ENCODE peak calls at places on chromosomes 2 and 18, in six cellular contexts. One of them, this sample, is unnamed.

GRCh38 chr2:63786506-63786905 is 55.2 kb upstream of the UGP2 start:
- DNase-seq in transverse colon: no peak
- DNase-seq in RWPE2: no peak
- DNase-seq in right lobe of liver: no peak
- DNase-seq in PC-9: no peak
- DNase-seq in HFF-Myc: no peak
- DNase-seq in this sample: no peak

GRCh38 chr18:13640266-13640860 is 86.0 kb downstream of the FAM210A start:
- DNase-seq in PC-9: no peak
- DNase-seq in HFF-Myc: no peak
- DNase-seq in transverse colon: no peak
- DNase-seq in right lobe of liver: no peak
- DNase-seq in RWPE2: no peak
- DNase-seq in this sample: no peak

GRCh38 chr2:186347472-186347871 is 138.6 kb upstream of the ZC3H15 start:
- DNase-seq in PC-9: no peak
- DNase-seq in HFF-Myc: no peak
- DNase-seq in RWPE2: no peak
- DNase-seq in right lobe of liver: no peak
- DNase-seq in transverse colon: no peak
- DNase-seq in this sample: no peak

GRCh38 chr18:65214456-65214855 is 536.4 kb upstream of the CDH7 start:
- DNase-seq in PC-9: no peak
- DNase-seq in right lobe of liver: no peak
- DNase-seq in transverse colon: no peak
- DNase-seq in HFF-Myc: no peak
- DNase-seq in RWPE2: no peak
- DNase-seq in this sample: no peak

GRCh38 chr18:2805970-2806943 is 40.5 kb upstream of the EMILIN2 start:
- DNase-seq in right lobe of liver: no peak
- DNase-seq in RWPE2: no peak
- DNase-seq in transverse colon: no peak
- DNase-seq in PC-9: no peak
- DNase-seq in HFF-Myc: peak; percentile 3
- DNase-seq in this sample: no peak

GRCh38 chr2:206083602-206084467 is 2.1 kb downstream of the INO80D start:
- DNase-seq in PC-9: no peak
- DNase-seq in transverse colon: peak; percentile 47
- DNase-seq in RWPE2: no peak
- DNase-seq in right lobe of liver: no peak
- DNase-seq in HFF-Myc: no peak
- DNase-seq in this sample: no peak

GRCh38 chr2:109736177-109736827 is 57.8 kb upstream of the RGPD5 start:
- DNase-seq in PC-9: peak; percentile 55
- DNase-seq in right lobe of liver: no peak
- DNase-seq in RWPE2: no peak
- DNase-seq in HFF-Myc: peak; percentile 29
- DNase-seq in transverse colon: peak; percentile 59
- DNase-seq in this sample: no peak

GRCh38 chr18:53753616-53754015 is 470.9 kb downstream of the MBD2 start:
- DNase-seq in transverse colon: no peak
- DNase-seq in right lobe of liver: no peak
- DNase-seq in PC-9: no peak
- DNase-seq in RWPE2: no peak
- DNase-seq in HFF-Myc: no peak
- DNase-seq in this sample: no peak

GRCh38 chr2:191108331-191108730 is 42.5 kb downstream of the STAT4 start:
- DNase-seq in right lobe of liver: no peak
- DNase-seq in RWPE2: no peak
- DNase-seq in PC-9: no peak
- DNase-seq in HFF-Myc: no peak
- DNase-seq in transverse colon: no peak
- DNase-seq in this sample: no peak

GRCh38 chr2:128594953-128595677 is 276.4 kb upstream of the HS6ST1 start:
- DNase-seq in PC-9: no peak
- DNase-seq in HFF-Myc: no peak
- DNase-seq in RWPE2: no peak
- DNase-seq in right lobe of liver: peak; percentile 72
- DNase-seq in transverse colon: peak; percentile 19
- DNase-seq in this sample: peak; percentile 53

GRCh38 chr2:84888401-84889276 is 7.8 kb upstream of the TRABD2A start:
- DNase-seq in RWPE2: no peak
- DNase-seq in PC-9: no peak
- DNase-seq in HFF-Myc: no peak
- DNase-seq in transverse colon: peak; percentile 52
- DNase-seq in right lobe of liver: no peak
- DNase-seq in this sample: no peak

GRCh38 chr18:42296723-42297122 is 341.7 kb downstream of the PIK3C3 start:
- DNase-seq in PC-9: no peak
- DNase-seq in right lobe of liver: no peak
- DNase-seq in HFF-Myc: no peak
- DNase-seq in RWPE2: no peak
- DNase-seq in transverse colon: no peak
- DNase-seq in this sample: no peak

GRCh38 chr2:169005080-169005598 is 26.0 kb downstream of the ABCB11 start:
- DNase-seq in right lobe of liver: no peak
- DNase-seq in HFF-Myc: no peak
- DNase-seq in PC-9: no peak
- DNase-seq in RWPE2: no peak
- DNase-seq in transverse colon: no peak
- DNase-seq in this sample: no peak

GRCh38 chr2:18922276-18922675 is 332.9 kb upstream of the NT5C1B start:
- DNase-seq in PC-9: no peak
- DNase-seq in transverse colon: no peak
- DNase-seq in RWPE2: no peak
- DNase-seq in HFF-Myc: no peak
- DNase-seq in right lobe of liver: no peak
- DNase-seq in this sample: no peak

GRCh38 chr2:144937899-144938298 is 418.0 kb upstream of the ZEB2 start:
- DNase-seq in PC-9: no peak
- DNase-seq in HFF-Myc: no peak
- DNase-seq in right lobe of liver: no peak
- DNase-seq in RWPE2: no peak
- DNase-seq in transverse colon: no peak
- DNase-seq in this sample: no peak

DNA sequence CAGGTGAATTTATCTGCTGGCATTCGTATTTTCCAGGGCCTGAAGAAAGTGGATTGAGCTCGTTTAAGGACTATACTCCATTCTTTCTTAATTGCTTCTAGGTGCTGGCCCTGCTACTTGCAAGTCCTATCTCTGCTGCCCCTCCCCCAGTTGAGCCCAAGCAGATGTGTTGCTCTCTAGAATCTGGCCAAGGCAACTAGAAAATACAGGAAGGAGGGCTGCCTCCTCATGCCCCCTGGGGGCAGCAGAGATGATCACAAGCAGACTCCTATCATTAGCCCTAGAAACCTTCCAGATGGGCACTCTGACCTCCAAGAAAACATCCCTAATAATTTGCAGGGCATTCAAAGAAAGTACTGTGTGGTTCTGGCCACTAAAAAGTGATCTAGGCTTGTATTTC is 72.5 kb upstream of the CYP26B1 start:
- DNase-seq in PC-9: no peak
- DNase-seq in RWPE2: no peak
- DNase-seq in right lobe of liver: no peak
- DNase-seq in transverse colon: no peak
- DNase-seq in HFF-Myc: no peak
- DNase-seq in this sample: no peak
- TF ChIP-seq CTCF in PC-9: peak; percentile 33
- TF ChIP-seq CTCF in RWPE2: peak; percentile 35
- TF ChIP-seq CTCF in right lobe of liver: no peak
- TF ChIP-seq CTCF in transverse colon: no peak
- TF ChIP-seq CTCF in HFF-Myc: peak; percentile 51
- TF ChIP-seq CTCF in this sample: peak; percentile 37

GRCh38 chr18:69876490-69876889 is 71.2 kb downstream of the CD226 start:
- DNase-seq in transverse colon: no peak
- DNase-seq in RWPE2: no peak
- DNase-seq in PC-9: no peak
- DNase-seq in right lobe of liver: no peak
- DNase-seq in HFF-Myc: no peak
- DNase-seq in this sample: no peak

GRCh38 chr18:69874058-69874457 is 73.6 kb downstream of the CD226 start:
- DNase-seq in HFF-Myc: no peak
- DNase-seq in RWPE2: no peak
- DNase-seq in PC-9: no peak
- DNase-seq in right lobe of liver: no peak
- DNase-seq in transverse colon: no peak
- DNase-seq in this sample: no peak

GRCh38 chr18:69878534-69878933 is 69.1 kb downstream of the CD226 start:
- DNase-seq in HFF-Myc: no peak
- DNase-seq in RWPE2: no peak
- DNase-seq in right lobe of liver: no peak
- DNase-seq in PC-9: no peak
- DNase-seq in transverse colon: no peak
- DNase-seq in this sample: no peak

DNA sequence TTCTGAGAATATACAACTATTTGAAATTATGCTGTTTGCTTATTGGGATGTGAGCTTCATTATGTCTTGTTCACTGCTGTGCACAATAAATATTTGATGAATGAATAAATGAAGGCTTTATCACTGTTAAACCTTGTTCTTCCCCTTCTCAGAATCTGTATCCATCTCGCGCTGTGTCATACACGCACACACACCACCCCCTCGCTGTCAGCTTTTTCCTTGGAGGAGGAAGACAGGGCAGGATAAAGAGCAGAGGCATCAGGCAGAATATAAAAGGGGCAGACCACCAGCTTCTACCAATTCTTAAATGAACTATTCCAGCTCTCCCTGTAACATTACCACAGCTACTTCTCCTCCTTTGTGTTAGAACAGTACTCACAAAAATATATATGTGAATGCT is 75.0 kb downstream of the CD226 start:
- DNase-seq in RWPE2: no peak
- DNase-seq in PC-9: no peak
- DNase-seq in HFF-Myc: no peak
- DNase-seq in transverse colon: no peak
- DNase-seq in right lobe of liver: no peak
- DNase-seq in this sample: no peak
- TF ChIP-seq CTCF in RWPE2: no peak
- TF ChIP-seq CTCF in PC-9: no peak
- TF ChIP-seq CTCF in HFF-Myc: no peak
- TF ChIP-seq CTCF in transverse colon: no peak
- TF ChIP-seq CTCF in right lobe of liver: no peak
- TF ChIP-seq CTCF in this sample: no peak

GRCh38 chr18:74290831-74291770 is 662 bp downstream of the CYB5A start:
- DNase-seq in PC-9: peak; percentile 73
- DNase-seq in RWPE2: no peak
- DNase-seq in transverse colon: peak; percentile 65
- DNase-seq in HFF-Myc: no peak
- DNase-seq in right lobe of liver: no peak
- DNase-seq in this sample: no peak
- TF ChIP-seq CTCF in PC-9: no peak
- TF ChIP-seq CTCF in RWPE2: peak; percentile 59
- TF ChIP-seq CTCF in transverse colon: peak; percentile 33
- TF ChIP-seq CTCF in HFF-Myc: no peak
- TF ChIP-seq CTCF in right lobe of liver: no peak
- TF ChIP-seq CTCF in this sample: no peak

GRCh38 chr18:76262956-76263955 is 231.8 kb downstream of the ZNF516 start:
- DNase-seq in transverse colon: no peak
- DNase-seq in RWPE2: no peak
- DNase-seq in HFF-Myc: no peak
- DNase-seq in right lobe of liver: no peak
- DNase-seq in PC-9: no peak
- DNase-seq in this sample: no peak

GRCh38 chr18:76266226-76266991 is 228.6 kb downstream of the ZNF516 start:
- DNase-seq in HFF-Myc: no peak
- DNase-seq in RWPE2: no peak
- DNase-seq in right lobe of liver: no peak
- DNase-seq in transverse colon: no peak
- DNase-seq in PC-9: no peak
- DNase-seq in this sample: no peak

GRCh38 chr18:76264073-76264472 is 231.0 kb downstream of the ZNF516 start:
- DNase-seq in HFF-Myc: no peak
- DNase-seq in transverse colon: no peak
- DNase-seq in RWPE2: no peak
- DNase-seq in right lobe of liver: no peak
- DNase-seq in PC-9: no peak
- DNase-seq in this sample: no peak

GRCh38 chr18:76265375-76266225 is 229.4 kb downstream of the ZNF516 start:
- DNase-seq in transverse colon: peak; percentile 19
- DNase-seq in HFF-Myc: no peak
- DNase-seq in PC-9: no peak
- DNase-seq in RWPE2: no peak
- DNase-seq in right lobe of liver: no peak
- DNase-seq in this sample: no peak

DNA sequence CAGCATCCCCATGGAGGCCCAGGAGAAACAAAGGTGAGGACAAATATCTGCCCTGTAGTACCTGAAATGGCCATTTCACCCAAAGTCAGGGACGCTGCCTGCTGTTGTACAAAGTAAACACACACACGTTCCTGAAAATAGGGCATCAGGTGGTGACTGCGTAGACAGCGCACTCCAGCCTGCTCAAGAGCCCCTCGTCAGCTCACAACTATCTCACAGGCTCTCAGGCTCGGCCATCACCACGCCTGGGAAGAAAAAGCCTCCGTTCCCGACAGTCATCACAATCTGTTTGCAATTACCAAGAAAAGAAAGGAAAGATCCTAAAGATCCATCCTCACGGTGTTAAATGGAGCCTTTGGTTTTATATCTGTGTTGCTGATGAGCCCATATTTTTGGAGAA is 230.2 kb downstream of the ZNF516 start:
- DNase-seq in HFF-Myc: no peak
- DNase-seq in transverse colon: no peak
- DNase-seq in PC-9: no peak
- DNase-seq in RWPE2: no peak
- DNase-seq in right lobe of liver: no peak
- DNase-seq in this sample: no peak
- TF ChIP-seq CTCF in HFF-Myc: no peak
- TF ChIP-seq CTCF in transverse colon: no peak
- TF ChIP-seq CTCF in PC-9: no peak
- TF ChIP-seq CTCF in RWPE2: no peak
- TF ChIP-seq CTCF in right lobe of liver: no peak
- TF ChIP-seq CTCF in this sample: no peak

GRCh38 chr18:36155960-36156757 is 26.5 kb downstream of the ELP2 start:
- DNase-seq in PC-9: no peak
- DNase-seq in RWPE2: no peak
- DNase-seq in transverse colon: no peak
- DNase-seq in HFF-Myc: no peak
- DNase-seq in right lobe of liver: no peak
- DNase-seq in this sample: no peak
- TF ChIP-seq CTCF in PC-9: no peak
- TF ChIP-seq CTCF in RWPE2: no peak
- TF ChIP-seq CTCF in transverse colon: no peak
- TF ChIP-seq CTCF in HFF-Myc: no peak
- TF ChIP-seq CTCF in right lobe of liver: no peak
- TF ChIP-seq CTCF in this sample: no peak

GRCh38 chr18:21704603-21705364 is at the start of gene ABHD3:
- DNase-seq in PC-9: peak; percentile 86
- DNase-seq in RWPE2: peak; percentile 90
- DNase-seq in right lobe of liver: peak; percentile 98
- DNase-seq in HFF-Myc: no peak
- DNase-seq in transverse colon: peak; percentile 97
- DNase-seq in this sample: peak; percentile 95
- TF ChIP-seq CTCF in PC-9: peak; percentile 31
- TF ChIP-seq CTCF in RWPE2: peak; percentile 22
- TF ChIP-seq CTCF in right lobe of liver: peak; percentile 11
- TF ChIP-seq CTCF in HFF-Myc: no peak
- TF ChIP-seq CTCF in transverse colon: peak; percentile 86
- TF ChIP-seq CTCF in this sample: peak; percentile 67